ENCODE peak calls at places on chromosomes 4 and X, in ten cellular contexts. C is spleen, W is stomach, B is HepG2, N is sigmoid colon, O is GM23338, U is prostate gland, V is GM12878, J is H1, P is HCT116. R is an unnamed sample.

GRCh38 chrX:43618376-43619205 is 37.5 kb upstream of the MAOA start:
- DNase-seq in U (no peak), N (no peak), W (no peak), O (peak), J (no peak), P (no peak), V (no peak), B (peak), C (no peak), R (peak)

GRCh38 chr4:70914631-70915030 is 12.5 kb downstream of the MOB1B start:
- DNase-seq in W (no peak), P (no peak), V (no peak), B (no peak), J (no peak), U (no peak), C (no peak), O (no peak), N (no peak), R (no peak)

GRCh38 chr4:123749408-123749807 is 352.8 kb downstream of the SPRY1 start:
- DNase-seq in W (no peak), N (no peak), U (no peak), J (no peak), C (peak), V (no peak), B (no peak), O (no peak), P (no peak), R (no peak)

GRCh38 chr4:3527914-3528876 is 4.0 kb downstream of the LRPAP1 start:
- DNase-seq in B (no peak), P (no peak), O (no peak), C (peak), U (no peak), W (no peak), N (peak), J (no peak), V (no peak), R (no peak)

GRCh38 chrX:151174581-151175282 is 1.7 kb upstream of the GPR50 start:
- DNase-seq in V (no peak), W (no peak), B (no peak), N (no peak), U (no peak), J (peak), O (peak), C (no peak), P (no peak), R (no peak)

GRCh38 chr4:139762715-139763114 is 97.1 kb downstream of the MGST2 start:
- DNase-seq in O (no peak), V (no peak), B (no peak), J (no peak), C (no peak), P (no peak), W (no peak), N (no peak), U (no peak), R (no peak)

GRCh38 chrX:1734806-1735205 is 119.9 kb downstream of the ASMT start:
- DNase-seq in V (no peak), U (no peak), J (no peak), B (no peak), P (no peak), O (no peak), N (no peak), W (no peak), C (no peak), R (no peak)

GRCh38 chrX:148806145-148806868 is 305.9 kb downstream of the AFF2 start:
- DNase-seq in B (no peak), C (no peak), O (no peak), J (peak), U (no peak), N (no peak), W (no peak), P (no peak), V (no peak), R (no peak)

GRCh38 chr4:148441624-148441985 is 609 bp downstream of the NR3C2 start:
- DNase-seq in P (no peak), O (peak), C (no peak), W (no peak), B (no peak), J (no peak), U (peak), V (no peak), N (no peak), R (no peak)

GRCh38 chr4:122668241-122668640 is 47.4 kb upstream of the IL21 start:
- DNase-seq in V (no peak), B (no peak), U (no peak), P (no peak), W (no peak), C (no peak), O (no peak), J (no peak), N (no peak), R (no peak)

GRCh38 chrX:147958316-147958715 is 22.8 kb upstream of the FMR1NB start:
- DNase-seq in P (no peak), U (no peak), C (no peak), N (no peak), O (no peak), W (no peak), J (no peak), V (no peak), B (no peak), R (no peak)

GRCh38 chr4:25662306-25662705 is 6.7 kb downstream of the SLC34A2 start:
- DNase-seq in U (no peak), C (no peak), N (no peak), O (no peak), P (no peak), V (no peak), W (no peak), J (no peak), B (no peak), R (no peak)

GRCh38 chr4:76090241-76090691 is 15.8 kb downstream of the ART3 start:
- DNase-seq in P (no peak), U (peak), V (no peak), W (no peak), C (no peak), J (no peak), B (peak), O (no peak), N (no peak), R (no peak)

GRCh38 chr4:79442422-79442821 is 34.4 kb upstream of the GK2 start:
- DNase-seq in N (no peak), C (no peak), J (no peak), W (no peak), U (no peak), P (no peak), B (no peak), O (no peak), V (no peak), R (no peak)

GRCh38 chrX:69618803-69619202 is 2.9 kb downstream of the EDA start:
- DNase-seq in J (no peak), V (no peak), O (peak), C (no peak), B (peak), P (no peak), N (no peak), W (no peak), U (peak), R (peak)

GRCh38 chr4:173448103-173448502 is 49.2 kb upstream of the SCRG1 start:
- DNase-seq in U (peak), O (no peak), V (no peak), N (peak), B (no peak), C (no peak), P (no peak), W (no peak), J (no peak), R (peak)

GRCh38 chrX:26590849-26591248 is 374.9 kb downstream of the MAGEB5 start:
- DNase-seq in P (no peak), O (no peak), J (no peak), W (no peak), N (no peak), B (no peak), C (no peak), V (no peak), U (no peak), R (no peak)

GRCh38 chr4:99640676-99641075 is 17.0 kb downstream of the C4orf54 start:
- DNase-seq in V (no peak), N (no peak), U (no peak), O (no peak), W (no peak), J (no peak), P (no peak), C (no peak), B (no peak), R (no peak)

GRCh38 chrX:20143111-20143510 is 1.5 kb upstream of the EIF1AX start:
- DNase-seq in O (no peak), U (no peak), J (no peak), C (no peak), V (no peak), N (no peak), B (no peak), W (no peak), P (no peak), R (no peak)

GRCh38 chr4:176814770-176815169 is 22.0 kb upstream of the VEGFC start:
- DNase-seq in C (no peak), N (no peak), P (no peak), J (no peak), V (no peak), W (no peak), O (no peak), B (no peak), U (no peak), R (no peak)

GRCh38 chr4:9901262-9901661 is 119.8 kb downstream of the DRD5 start:
- DNase-seq in V (no peak), C (no peak), U (no peak), N (no peak), J (no peak), P (no peak), O (no peak), W (no peak), B (no peak), R (no peak)

GRCh38 chrX:132592880-132593279 is 104.0 kb upstream of the MBNL3 start:
- DNase-seq in C (no peak), J (no peak), V (no peak), W (no peak), U (no peak), O (peak), B (peak), N (no peak), P (no peak), R (no peak)

GRCh38 chr4:183314336-183314735 is 5.7 kb downstream of the CLDN22 start:
- DNase-seq in P (no peak), W (no peak), C (no peak), J (no peak), V (no peak), U (no peak), B (no peak), N (no peak), O (no peak), R (no peak)

GRCh38 chr4:120082286-120082685 is 15.6 kb upstream of the MAD2L1 start:
- DNase-seq in P (no peak), N (no peak), C (no peak), W (no peak), O (no peak), V (no peak), U (no peak), B (no peak), J (no peak), R (no peak)

GRCh38 chr4:155953151-155954117 is at the start of gene CTSO:
- DNase-seq in C (peak), W (peak), B (peak), J (peak), O (peak), N (peak), U (peak), V (peak), P (peak), R (peak)

GRCh38 chr4:88661724-88662123 is 35.9 kb downstream of the NAP1L5 start:
- DNase-seq in P (no peak), N (no peak), B (no peak), V (no peak), O (no peak), W (no peak), J (no peak), C (no peak), U (no peak), R (no peak)

GRCh38 chr4:158250321-158250720 is 40.0 kb downstream of the TMEM144 start:
- DNase-seq in N (no peak), U (no peak), B (no peak), O (no peak), W (no peak), P (no peak), C (no peak), V (no peak), J (no peak), R (no peak)

GRCh38 chr4:63795301-63795700 is 613.9 kb downstream of the TECRL start:
- DNase-seq in O (no peak), U (no peak), C (no peak), W (no peak), P (no peak), B (no peak), V (no peak), N (no peak), J (no peak), R (no peak)

GRCh38 chrX:51047950-51048349 is 137.4 kb downstream of the BMP15 start:
- DNase-seq in O (peak), U (no peak), P (no peak), B (no peak), V (no peak), W (no peak), J (no peak), N (no peak), C (no peak), R (no peak)

GRCh38 chrX:48854898-48855297 is 19.5 kb upstream of the PCSK1N start:
- DNase-seq in B (peak), N (no peak), P (peak), V (no peak), U (no peak), J (no peak), W (no peak), O (peak), C (no peak), R (no peak)

GRCh38 chr4:52907510-52907909 is 45.4 kb downstream of the RASL11B start:
- DNase-seq in J (no peak), V (no peak), N (no peak), P (no peak), O (no peak), U (no peak), C (no peak), W (no peak), B (no peak), R (no peak)

GRCh38 chrX:97968376-97969104 is 1084.8 kb downstream of the RPA4 start:
- DNase-seq in U (no peak), V (no peak), B (no peak), J (no peak), C (no peak), W (no peak), P (no peak), O (peak), N (no peak), R (no peak)

GRCh38 chr4:156941940-156942548 is 29.6 kb downstream of the PDGFC start:
- DNase-seq in W (peak), V (no peak), U (peak), O (peak), C (no peak), P (no peak), J (no peak), N (peak), B (peak), R (peak)

GRCh38 chr4:98754736-98755135 is 96.3 kb upstream of the TSPAN5 start:
- DNase-seq in C (no peak), O (no peak), B (no peak), P (no peak), V (no peak), U (no peak), J (no peak), N (no peak), W (no peak), R (no peak)

GRCh38 chr4:142881331-142881730 is 35.2 kb upstream of the INPP4B start:
- DNase-seq in C (no peak), U (no peak), N (no peak), V (no peak), B (no peak), W (no peak), O (no peak), J (no peak), P (no peak), R (no peak)

GRCh38 chrX:9327747-9328145 is 137.1 kb upstream of the TBL1X start:
- DNase-seq in C (no peak), V (no peak), B (no peak), O (no peak), J (no peak), U (no peak), N (no peak), P (no peak), W (no peak), R (no peak)

GRCh38 chr4:40865696-40866095 is 115.9 kb downstream of the NSUN7 start:
- DNase-seq in P (no peak), N (no peak), B (no peak), W (no peak), V (no peak), J (no peak), O (no peak), U (no peak), C (no peak), R (no peak)

GRCh38 chr4:881709-882108 is 50.4 kb downstream of the GAK start:
- DNase-seq in W (no peak), N (no peak), U (no peak), C (no peak), J (no peak), P (no peak), V (no peak), B (no peak), O (no peak), R (no peak)

GRCh38 chr4:21901831-21902230 is 46.7 kb downstream of the KCNIP4 start:
- DNase-seq in W (no peak), V (no peak), C (no peak), U (no peak), N (no peak), P (no peak), B (no peak), O (no peak), J (no peak), R (no peak)

DNA sequence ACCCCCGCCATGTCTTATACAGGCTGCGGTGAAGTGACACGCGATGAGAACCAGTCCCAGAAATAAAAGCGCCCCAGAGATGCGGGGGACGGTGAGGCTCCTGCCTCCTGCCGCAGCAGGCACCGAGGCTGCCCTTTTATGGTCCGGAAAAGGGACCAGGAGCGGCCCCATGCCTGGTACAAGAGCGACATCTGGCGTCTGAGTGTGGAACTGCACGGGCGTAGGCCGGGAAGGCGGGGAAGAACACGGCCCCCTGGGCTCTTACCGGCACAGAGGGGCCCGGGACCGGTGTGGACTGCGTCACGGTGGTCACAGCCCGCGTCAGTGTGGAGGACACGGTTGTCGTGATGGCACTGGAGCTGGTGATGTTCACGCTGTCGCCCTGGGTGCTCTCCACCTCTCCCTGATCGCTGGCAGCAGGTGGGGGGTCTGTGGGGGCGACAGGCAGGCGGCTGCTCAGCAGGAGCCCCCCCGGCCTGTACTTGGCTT is 8.9 kb upstream of the RENBP start:
- DNase-seq in B (peak), V (no peak), J (peak), O (peak), U (peak), P (no peak), C (peak), W (peak), N (peak), R (peak)
- TF ChIP-seq POLR2AphosphoS5 in B (no peak), V (peak), J (peak), O (no peak), U (peak), P (no peak), C (peak), W (peak), N (peak), R (peak)

GRCh38 chr4:86592553-86593249 is 1.4 kb upstream of the PTPN13 start:
- DNase-seq in P (no peak), U (no peak), W (no peak), V (no peak), O (no peak), N (no peak), B (no peak), J (no peak), C (no peak), R (no peak)

GRCh38 chr4:86594559-86595425 is 677 bp downstream of the PTPN13 start:
- DNase-seq in U (peak), C (peak), V (no peak), W (peak), N (peak), P (peak), O (peak), B (no peak), J (peak), R (peak)

GRCh38 chr4:86596802-86597201 is 2.7 kb downstream of the PTPN13 start:
- DNase-seq in N (no peak), P (peak), V (no peak), C (no peak), U (no peak), B (no peak), J (no peak), W (no peak), O (no peak), R (no peak)

GRCh38 chr4:86595426-86595805 is 1.3 kb downstream of the PTPN13 start:
- DNase-seq in U (peak), O (no peak), C (no peak), B (no peak), W (no peak), N (no peak), J (no peak), P (peak), V (no peak), R (no peak)

GRCh38 chr4:86593726-86594558 is at the start of gene PTPN13:
- DNase-seq in N (peak), C (peak), U (peak), V (peak), B (peak), J (peak), W (peak), P (peak), O (peak), R (peak)
- TF ChIP-seq POLR2AphosphoS5 in N (peak), C (peak), U (peak), V (peak), B (no peak), J (peak), W (peak), P (peak), O (peak), R (peak)

GRCh38 chr4:114005569-114006442 is 26.4 kb upstream of the ARSJ start:
- DNase-seq in N (no peak), O (peak), V (no peak), U (no peak), J (no peak), W (no peak), C (no peak), B (no peak), P (no peak), R (no peak)
- TF ChIP-seq POLR2AphosphoS5 in N (no peak), O (no peak), V (no peak), U (no peak), J (no peak), W (no peak), C (no peak), B (no peak), P (no peak), R (no peak)

DNA sequence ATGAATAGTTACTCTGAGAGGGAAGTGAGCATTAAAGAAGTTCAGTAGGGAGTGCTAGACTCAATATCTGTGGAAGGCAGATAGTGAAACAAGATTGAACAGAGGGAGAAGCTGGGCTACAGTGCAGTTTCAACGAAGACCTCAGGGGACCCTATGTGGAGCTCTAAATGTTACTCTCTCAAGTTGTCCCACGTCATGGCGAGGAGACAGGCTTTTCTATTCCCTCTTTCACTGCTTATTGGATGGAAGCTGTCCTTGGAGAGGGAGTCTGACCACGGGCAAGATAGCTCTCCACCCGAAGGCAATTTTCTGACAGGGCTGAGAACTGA is 42.3 kb upstream of the CCSER1 start:
- DNase-seq in N (no peak), U (no peak), C (no peak), O (no peak), W (no peak), J (no peak), P (no peak), B (no peak), V (no peak), R (no peak)
- TF ChIP-seq POLR2AphosphoS5 in N (no peak), U (no peak), C (no peak), O (no peak), W (no peak), J (no peak), P (no peak), B (no peak), V (no peak), R (no peak)